ENCODE peak calls at places on chromosome 1, in ten cellular contexts. Q, H, D, W, B, V, C, M, J and U are unnamed samples.

GRCh38 chr1:24929876-24930702 is at the start of gene RUNX3:
- DNase-seq in Q (peak), H (no peak), D (no peak), W (no peak), B (peak), V (peak), C (peak), M (peak), J (no peak), U (peak)

GRCh38 chr1:48294656-48295055 is 72.1 kb downstream of the SLC5A9 start:
- DNase-seq in Q (no peak), H (no peak), D (no peak), W (no peak), B (no peak), V (no peak), C (no peak), M (no peak), J (no peak), U (no peak)

GRCh38 chr1:231420299-231420958 is 1.7 kb downstream of the EGLN1 start:
- DNase-seq in Q (no peak), H (no peak), D (no peak), W (no peak), B (no peak), V (no peak), C (no peak), M (no peak), J (peak), U (peak)

GRCh38 chr1:180231506-180232420 is 1.7 kb downstream of the LHX4 start:
- DNase-seq in Q (no peak), H (no peak), D (no peak), W (no peak), B (no peak), V (peak), C (peak), M (no peak), J (peak), U (peak)

GRCh38 chr1:91707890-91708218 is 178.1 kb downstream of the TGFBR3 start:
- DNase-seq in Q (no peak), H (no peak), D (no peak), W (no peak), B (no peak), V (no peak), C (no peak), M (no peak), J (no peak), U (no peak)

GRCh38 chr1:33410091-33410701 is 20.7 kb downstream of the PHC2 start:
- DNase-seq in Q (no peak), H (no peak), D (peak), W (no peak), B (peak), V (no peak), C (no peak), M (no peak), J (peak), U (peak)

GRCh38 chr1:42963378-42964005 is 4.8 kb upstream of the SLC2A1 start:
- DNase-seq in Q (no peak), H (no peak), D (no peak), W (peak), B (peak), V (no peak), C (no peak), M (no peak), J (peak), U (peak)

GRCh38 chr1:220551001-220551400 is 23.1 kb downstream of the MARK1 start:
- DNase-seq in Q (no peak), H (no peak), D (no peak), W (no peak), B (no peak), V (no peak), C (no peak), M (no peak), J (no peak), U (no peak)

GRCh38 chr1:225849905-225850304 is 32.3 kb downstream of the TMEM63A start:
- DNase-seq in Q (no peak), H (no peak), D (no peak), W (no peak), B (no peak), V (no peak), C (no peak), M (no peak), J (no peak), U (no peak)

GRCh38 chr1:48500541-48501440 is 28.8 kb upstream of the SPATA6 start:
- DNase-seq in Q (no peak), H (no peak), D (no peak), W (no peak), B (no peak), V (no peak), C (no peak), M (no peak), J (no peak), U (no peak)